ENCODE peak calls at places on chromosomes 2 and 18, in nine cellular contexts. O is thyroid gland, L is GM12878, F is heart left ventricle, T is brain microvascular endothelial cell, G is right atrium auricular region, R is left lung, U is AG04450, I is psoas muscle. M is an unnamed sample. For H3K27me3, the result is how much of the 10 kb centered on the place peaks cover.

GRCh38 chr2:159076233-159076632 is 107.8 kb downstream of the TANC1 start:
- DNase-seq in O (no peak), L (no peak), F (no peak), T (peak), G (no peak), R (no peak), U (peak), I (no peak), M (no peak)

GRCh38 chr2:229714736-229715541 is 584 bp upstream of the DNER start:
- DNase-seq in O (peak), L (no peak), F (peak), T (peak), G (no peak), R (peak), U (no peak), I (peak), M (peak)

GRCh38 chr18:54269924-54270844 is 867 bp downstream of the POLI start:
- DNase-seq in O (peak), L (no peak), F (no peak), T (peak), G (no peak), R (peak), U (no peak), I (no peak), M (no peak)

GRCh38 chr2:20108655-20109396 is 57.4 kb upstream of the LAPTM4A start:
- DNase-seq in O (no peak), L (no peak), F (no peak), T (no peak), G (no peak), R (no peak), U (no peak), I (no peak), M (no peak)

GRCh38 chr18:51039138-51040112 is 9.4 kb downstream of the SMAD4 start:
- DNase-seq in O (peak), L (no peak), F (no peak), T (peak), G (no peak), R (no peak), U (no peak), I (no peak), M (no peak)

GRCh38 chr2:9519250-9519649 is 36.4 kb downstream of the ADAM17 start:
- DNase-seq in O (no peak), L (no peak), F (no peak), T (peak), G (no peak), R (no peak), U (no peak), I (no peak), M (no peak)

GRCh38 chr2:11446733-11447248 is 19.2 kb downstream of the E2F6 start:
- DNase-seq in O (peak), L (no peak), F (peak), T (peak), G (peak), R (no peak), U (peak), I (no peak), M (peak)

GRCh38 chr18:28439870-28440269 is 262.9 kb upstream of the CDH2 start:
- DNase-seq in O (no peak), L (no peak), F (no peak), T (no peak), G (no peak), R (no peak), U (no peak), I (no peak), M (no peak)

GRCh38 chr2:101753720-101754490 is 56.4 kb downstream of the MAP4K4 start:
- DNase-seq in O (no peak), L (peak), F (no peak), T (no peak), G (no peak), R (no peak), U (no peak), I (no peak), M (no peak)

GRCh38 chr18:40402052-40402451 is 1553.0 kb upstream of the PIK3C3 start:
- DNase-seq in O (no peak), L (no peak), F (no peak), T (no peak), G (no peak), R (no peak), U (no peak), I (no peak), M (no peak)

GRCh38 chr2:216467845-216468244 is 30.8 kb upstream of the RPL37A start:
- DNase-seq in O (no peak), L (no peak), F (no peak), T (no peak), G (no peak), R (no peak), U (no peak), I (no peak), M (no peak)

GRCh38 chr2:239470151-239470900 is 69.5 kb upstream of the HDAC4 start:
- DNase-seq in O (no peak), L (no peak), F (no peak), T (no peak), G (no peak), R (no peak), U (no peak), I (no peak), M (no peak)

DNA sequence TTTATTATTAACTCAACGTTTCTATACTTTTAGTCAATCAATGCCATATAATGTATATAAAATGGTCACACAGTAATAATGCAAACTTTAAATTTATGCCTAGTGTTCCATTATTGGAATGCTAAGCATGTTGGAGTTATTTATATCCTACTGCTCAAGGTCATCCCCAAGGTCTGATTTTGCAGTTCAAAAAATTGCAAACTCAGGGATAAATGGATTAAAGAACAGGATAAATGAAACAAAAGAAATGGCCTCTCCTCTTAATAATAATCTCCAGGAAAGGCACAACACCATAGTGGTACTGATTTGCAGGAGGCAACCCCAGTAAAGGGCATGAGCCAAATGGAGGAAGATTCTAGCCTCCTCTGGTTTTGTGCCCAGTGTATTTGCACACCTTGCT is 436.4 kb downstream of the EPHA4 start:
- DNase-seq in O (no peak), L (no peak), F (no peak), T (no peak), G (no peak), R (no peak), U (no peak), I (no peak), M (no peak)
- H3K4me3 ChIP-seq in O (no peak), L (no peak), F (no peak), T (no peak), G (no peak), R (no peak), U (no peak), I (no peak), M (no peak)

GRCh38 chr2:74886811-74887210 is 52.9 kb downstream of the HK2 start:
- DNase-seq in O (no peak), L (no peak), F (no peak), T (no peak), G (no peak), R (no peak), U (no peak), I (no peak), M (no peak)
- TF ChIP-seq CTCF in O (no peak), L (no peak), F (no peak), T (peak), G (no peak), R (no peak), U (no peak), I (no peak), M (no peak)

GRCh38 chr2:1856481-1856880 is 112.2 kb upstream of the PXDN start:
- DNase-seq in O (no peak), L (no peak), F (no peak), T (no peak), G (no peak), R (no peak), U (no peak), I (no peak), M (no peak)

GRCh38 chr2:1856922-1857321 is 112.6 kb upstream of the PXDN start:
- DNase-seq in O (no peak), L (no peak), F (no peak), T (peak), G (no peak), R (no peak), U (no peak), I (no peak), M (no peak)

GRCh38 chr2:1858733-1859132 is 114.4 kb upstream of the PXDN start:
- DNase-seq in O (no peak), L (no peak), F (no peak), T (no peak), G (no peak), R (no peak), U (no peak), I (no peak), M (no peak)

GRCh38 chr2:1854747-1855146 is 110.4 kb upstream of the PXDN start:
- DNase-seq in O (peak), L (no peak), F (no peak), T (peak), G (no peak), R (no peak), U (no peak), I (no peak), M (no peak)

DNA sequence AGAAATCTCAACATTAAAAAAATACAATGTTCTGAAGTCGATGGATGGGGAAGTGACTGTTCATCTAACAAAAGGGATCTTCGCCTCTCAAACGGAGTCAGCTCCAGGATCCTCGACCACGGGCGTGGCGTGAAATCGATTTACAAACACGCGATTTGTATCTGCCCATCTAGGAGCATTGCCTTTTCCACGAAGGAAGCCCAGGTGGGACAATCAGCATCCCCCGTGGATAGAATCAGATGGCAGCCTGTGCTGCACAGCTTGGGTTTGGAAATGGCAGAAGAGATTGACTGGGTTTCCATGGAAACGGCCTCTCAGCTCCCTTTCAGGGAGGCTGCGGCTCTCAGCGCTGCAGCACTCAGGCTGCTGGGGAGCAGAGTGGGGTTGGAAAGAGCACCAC is 110.8 kb upstream of the PXDN start:
- DNase-seq in O (peak), L (no peak), F (no peak), T (peak), G (no peak), R (no peak), U (no peak), I (no peak), M (no peak)
- H3K27me3 ChIP-seq in O (under half), L (under half), F (under half), T (under half), G (under half), R (under half), U (under half), I (under half), M (under half)

GRCh38 chr2:85137131-85137530 is 3.9 kb downstream of the TCF7L1 start:
- DNase-seq in O (peak), L (no peak), F (no peak), T (no peak), G (no peak), R (no peak), U (no peak), I (no peak), M (no peak)

GRCh38 chr2:85133751-85134254 is 611 bp downstream of the TCF7L1 start:
- DNase-seq in O (peak), L (no peak), F (peak), T (no peak), G (peak), R (peak), U (no peak), I (peak), M (peak)

GRCh38 chr2:85134255-85135065 is 1.3 kb downstream of the TCF7L1 start:
- DNase-seq in O (peak), L (no peak), F (peak), T (no peak), G (no peak), R (peak), U (no peak), I (peak), M (no peak)

GRCh38 chr2:85132834-85133637 is at the start of gene TCF7L1:
- DNase-seq in O (peak), L (no peak), F (peak), T (peak), G (peak), R (peak), U (peak), I (peak), M (peak)

DNA sequence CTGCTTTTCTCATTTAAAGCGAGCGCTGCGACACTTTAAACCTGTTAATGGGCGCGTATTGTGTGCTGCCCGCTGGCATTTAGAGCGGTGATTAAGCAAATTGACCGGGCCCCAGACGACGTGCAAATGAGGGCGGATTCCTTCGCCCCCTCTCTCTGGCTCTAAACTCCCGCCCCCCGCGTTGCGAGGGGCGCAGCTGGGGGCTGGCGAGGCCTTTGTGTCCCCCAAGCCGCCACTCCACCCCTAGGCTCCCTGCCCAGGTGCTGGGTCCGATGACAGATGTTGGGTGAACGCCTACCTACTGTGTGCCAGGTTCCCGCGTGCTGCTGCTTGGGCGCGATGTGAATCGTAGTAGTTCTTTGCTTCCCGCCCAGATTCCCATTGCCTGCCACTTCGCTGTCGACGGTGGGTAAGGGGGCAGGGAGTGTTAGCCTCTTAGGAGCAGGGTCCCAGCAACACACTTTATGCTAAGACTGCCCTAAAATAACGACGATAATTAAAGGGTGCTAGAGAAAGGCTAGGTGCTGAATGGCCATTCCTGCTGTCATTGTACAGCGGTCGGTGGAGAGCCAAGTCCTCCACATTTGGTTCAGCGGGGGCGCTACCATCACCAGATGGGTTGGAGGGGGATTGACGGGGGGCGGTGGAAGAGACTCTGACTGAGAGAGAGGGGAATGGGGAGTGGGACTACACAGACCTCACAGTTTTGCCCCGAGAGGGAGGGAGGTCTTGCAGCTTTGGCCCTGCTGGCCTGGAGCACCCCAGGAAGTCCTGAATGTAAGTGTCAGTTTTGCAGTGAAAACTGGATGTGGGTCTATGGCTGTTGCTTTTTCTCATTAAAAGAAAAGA is 2.1 kb downstream of the TCF7L1 start:
- DNase-seq in O (peak), L (no peak), F (no peak), T (no peak), G (no peak), R (no peak), U (no peak), I (no peak), M (no peak)
- H3K4me3 ChIP-seq in O (peak), L (no peak), F (peak), T (peak), G (peak), R (peak), U (peak), I (peak), M (no peak)